ENCODE peak calls at places on chromosomes 2 and 18, in ten cellular contexts. E is lower leg skin, S is A549, M is cardiac muscle cell, D is brain microvascular endothelial cell, O is GM10248, U is GM12865, G is H1, C is uterus, X is RWPE1. A is an unnamed sample.
A peak's percentile ranks its signal among the peaks of the same experiment; 100 is the strongest.

GRCh38 chr18:37322497-37323035 is 243.0 kb downstream of the CELF4 start:
- DNase-seq in X (peak; percentile 23), C (peak; percentile 24), O (peak; percentile 65), U (peak; percentile 42), S (peak; percentile 17), E (no peak), G (peak; percentile 85), D (peak; percentile 28), M (peak; percentile 79), A (peak; percentile 52)

GRCh38 chr2:217886720-217887309 is 116.0 kb downstream of the TNS1 start:
- DNase-seq in O (peak; percentile 80), M (peak; percentile 86), G (peak; percentile 92), S (peak; percentile 81), U (peak; percentile 78), E (peak; percentile 96), X (peak; percentile 82), C (peak; percentile 77), D (peak; percentile 31), A (peak; percentile 86)

GRCh38 chr2:84874381-84875212 is 6.3 kb downstream of the TRABD2A start:
- DNase-seq in O (no peak), D (peak; percentile 22), G (no peak), E (peak; percentile 79), X (no peak), C (no peak), S (no peak), M (no peak), U (no peak), A (peak; percentile 58)

GRCh38 chr2:149365826-149366583 is 35.6 kb downstream of the LYPD6 start:
- DNase-seq in S (no peak), O (no peak), X (peak; percentile 33), G (no peak), C (no peak), D (no peak), U (no peak), E (no peak), M (no peak), A (no peak)

GRCh38 chr2:234288974-234289455 is 207.9 kb downstream of the ARL4C start:
- DNase-seq in O (peak; percentile 54), X (no peak), S (peak; percentile 33), E (peak; percentile 95), G (peak; percentile 95), D (peak; percentile 51), C (peak; percentile 23), U (peak; percentile 74), M (peak; percentile 69), A (peak; percentile 66)

GRCh38 chr2:47070920-47071824 is 83.9 kb downstream of the STPG4 start:
- DNase-seq in D (peak; percentile 92), C (peak; percentile 72), S (no peak), M (no peak), U (peak; percentile 94), O (peak; percentile 71), G (no peak), X (no peak), E (peak; percentile 95), A (peak; percentile 93)

GRCh38 chr2:43055086-43055912 is 171.1 kb downstream of the ZFP36L2 start:
- DNase-seq in D (no peak), E (no peak), U (no peak), G (no peak), S (no peak), X (no peak), M (no peak), O (no peak), C (peak; percentile 12), A (no peak)

GRCh38 chr18:23226386-23226785 is 91.1 kb downstream of the CABLES1 start:
- DNase-seq in G (no peak), O (no peak), E (no peak), M (no peak), U (peak; percentile 32), D (peak; percentile 61), S (no peak), C (no peak), X (no peak), A (peak; percentile 79)

GRCh38 chr18:79058007-79058406 is 11.2 kb upstream of the ATP9B start:
- DNase-seq in D (no peak), M (no peak), E (no peak), U (peak; percentile 32), S (no peak), C (no peak), O (peak; percentile 52), G (no peak), X (no peak), A (no peak)

GRCh38 chr2:128302744-128303067 is 16.0 kb downstream of the HS6ST1 start:
- DNase-seq in O (no peak), G (no peak), C (no peak), D (no peak), X (no peak), U (no peak), E (no peak), S (no peak), M (no peak), A (no peak)

GRCh38 chr2:128304330-128304714 is 14.3 kb downstream of the HS6ST1 start:
- DNase-seq in U (no peak), X (no peak), O (no peak), G (no peak), M (no peak), D (no peak), S (no peak), E (no peak), C (no peak), A (no peak)

GRCh38 chr2:128303095-128303791 is 15.4 kb downstream of the HS6ST1 start:
- DNase-seq in U (no peak), O (no peak), E (no peak), G (no peak), D (no peak), X (no peak), C (no peak), S (no peak), M (no peak), A (no peak)

GRCh38 chr2:128304715-128305554 is 13.7 kb downstream of the HS6ST1 start:
- DNase-seq in U (no peak), S (no peak), X (peak; percentile 97), G (no peak), C (peak; percentile 88), M (peak; percentile 85), E (peak; percentile 94), O (no peak), D (peak; percentile 87), A (peak; percentile 99)

DNA sequence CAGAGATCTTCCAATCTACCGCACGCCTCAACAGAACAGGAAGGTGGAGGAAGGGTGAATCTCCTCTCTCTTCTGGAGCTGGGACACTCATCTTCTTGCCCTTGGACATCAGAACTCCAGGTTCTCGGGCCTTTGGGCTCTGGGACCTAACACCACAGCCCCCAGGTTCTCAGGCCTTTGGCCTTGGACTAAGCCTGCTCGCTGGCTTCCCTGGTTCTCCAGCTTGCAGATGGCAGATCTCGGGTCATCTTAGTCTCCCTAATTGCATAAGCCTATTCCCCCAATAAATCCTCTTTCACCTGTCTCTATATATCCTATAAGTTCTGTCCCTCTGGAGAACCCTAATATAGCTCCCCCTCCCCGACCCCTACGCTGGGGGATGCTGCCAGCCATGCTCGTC is 14.8 kb downstream of the HS6ST1 start:
- DNase-seq in X (no peak), S (no peak), D (no peak), C (no peak), O (no peak), U (no peak), E (no peak), M (no peak), G (no peak), A (no peak)
- TF ChIP-seq CTCF in X (no peak), S (no peak), D (no peak), C (no peak), O (no peak), U (no peak), E (no peak), M (no peak), G (no peak), A (no peak)

GRCh38 chr2:113052767-113053166 is at the start of gene IL36B:
- DNase-seq in M (no peak), O (no peak), D (no peak), U (no peak), X (no peak), S (no peak), E (peak; percentile 25), G (no peak), C (no peak), A (no peak)

GRCh38 chr2:113056501-113056900 is 2.5 kb upstream of the IL36RN start:
- DNase-seq in G (no peak), C (no peak), D (no peak), U (no peak), M (no peak), X (no peak), S (no peak), O (no peak), E (peak; percentile 17), A (peak; percentile 17)

GRCh38 chr2:113053666-113054435 is 1.2 kb upstream of the IL36B start:
- DNase-seq in E (peak; percentile 42), D (no peak), X (no peak), G (no peak), C (no peak), M (no peak), O (no peak), S (no peak), U (no peak), A (no peak)

GRCh38 chr2:113046465-113046864 is 6.2 kb downstream of the IL36B start:
- DNase-seq in C (no peak), O (no peak), U (no peak), G (no peak), D (no peak), S (no peak), E (no peak), X (no peak), M (no peak), A (no peak)

GRCh38 chr2:113050921-113051895 is 1.5 kb downstream of the IL36B start:
- DNase-seq in C (no peak), X (no peak), D (no peak), S (no peak), O (no peak), M (no peak), G (no peak), U (no peak), E (peak; percentile 66), A (no peak)
- TF ChIP-seq CTCF in C (no peak), X (no peak), D (no peak), S (no peak), O (no peak), M (no peak), G (no peak), U (no peak), E (no peak), A (no peak)

GRCh38 chr2:169839954-169840746 is 12.9 kb downstream of the UBR3 start:
- DNase-seq in D (peak; percentile 21), S (no peak), M (peak; percentile 75), O (no peak), E (no peak), U (no peak), X (no peak), C (no peak), G (no peak), A (peak; percentile 52)
- TF ChIP-seq CTCF in D (no peak), S (no peak), M (no peak), O (no peak), E (no peak), U (no peak), X (no peak), C (no peak), G (no peak), A (no peak)

GRCh38 chr2:80091237-80091636 is 213.3 kb downstream of the LRRTM1 start:
- DNase-seq in X (no peak), O (no peak), U (no peak), E (no peak), S (no peak), G (no peak), C (no peak), M (no peak), D (no peak), A (no peak)

DNA sequence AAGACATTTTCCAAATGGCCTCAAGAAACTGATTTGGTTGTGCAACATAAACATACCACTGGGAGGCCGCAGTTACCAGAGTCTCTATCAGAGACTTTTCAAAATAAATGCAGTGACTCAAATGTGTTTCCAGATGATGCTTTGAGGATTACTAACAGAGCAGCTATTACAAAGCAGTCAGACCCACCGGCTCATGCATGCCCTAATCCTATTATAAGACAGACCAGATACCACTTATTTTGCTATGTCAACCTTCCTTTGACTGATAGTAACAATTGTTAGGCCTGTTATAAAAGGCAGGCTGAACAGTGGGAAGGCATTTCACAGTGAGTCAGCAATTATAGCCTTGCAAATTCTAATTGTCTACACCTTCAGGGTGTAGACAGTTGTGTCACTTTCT is 217.7 kb downstream of the LRRTM1 start:
- DNase-seq in D (no peak), E (no peak), M (peak; percentile 6), X (peak; percentile 18), S (no peak), G (no peak), C (no peak), U (no peak), O (no peak), A (peak; percentile 5)
- TF ChIP-seq CTCF in D (no peak), E (no peak), M (no peak), X (no peak), S (no peak), G (no peak), C (no peak), U (no peak), O (no peak), A (no peak)

A was measured in choroid plexus epithelial cell.